ENCODE peak calls at places on chromosomes 12 and 14, in nine cellular contexts. T is endodermal cell, L is body of pancreas, O is GM23338, K is GM12878, U is thoracic aorta, X is ovary, V is H9, D is psoas muscle. Z is an unnamed sample.
A peak's percentile ranks its signal among the peaks of the same experiment; 100 is the strongest.

GRCh38 chr14:83575301-83575700 is 1954.6 kb upstream of the FLRT2 start:
- DNase-seq in T (no peak), L (no peak), O (no peak), K (no peak), U (no peak), X (no peak), V (no peak), D (no peak), Z (no peak)

GRCh38 chr12:85782711-85783110 is 53.5 kb downstream of the RASSF9 start:
- DNase-seq in T (no peak), L (no peak), O (no peak), K (no peak), U (no peak), X (no peak), V (no peak), D (no peak), Z (no peak)

GRCh38 chr12:67151891-67152290 is 117.3 kb upstream of the CAND1 start:
- DNase-seq in T (no peak), L (no peak), O (no peak), K (no peak), U (no peak), X (no peak), V (no peak), D (no peak), Z (no peak)

GRCh38 chr14:74650927-74651686 is 39.1 kb upstream of the LTBP2 start:
- DNase-seq in T (no peak), L (no peak), O (no peak), K (no peak), U (no peak), X (no peak), V (no peak), D (no peak), Z (no peak)

GRCh38 chr14:86574026-86574777 is 1044.3 kb downstream of the FLRT2 start:
- DNase-seq in T (no peak), L (no peak), O (no peak), K (no peak), U (no peak), X (no peak), V (no peak), D (no peak), Z (no peak)

GRCh38 chr14:91845652-91846051 is 21.7 kb downstream of the TC2N start:
- DNase-seq in T (no peak), L (no peak), O (no peak), K (no peak), U (no peak), X (no peak), V (no peak), D (no peak), Z (no peak)

GRCh38 chr14:38662781-38663180 is 406.9 kb upstream of the CLEC14A start:
- DNase-seq in T (no peak), L (no peak), O (no peak), K (no peak), U (no peak), X (no peak), V (no peak), D (no peak), Z (no peak)

GRCh38 chr12:122471324-122472226 is 29.2 kb downstream of the ZCCHC8 start:
- DNase-seq in T (no peak), L (no peak), O (peak; percentile 71), K (no peak), U (no peak), X (no peak), V (no peak), D (no peak), Z (no peak)

GRCh38 chr14:44657688-44658388 is 150.8 kb upstream of the FSCB start:
- DNase-seq in T (peak; percentile 44), L (no peak), O (peak; percentile 63), K (no peak), U (no peak), X (no peak), V (no peak), D (no peak), Z (no peak)

GRCh38 chr12:29580971-29581370 is 83.5 kb upstream of the OVCH1 start:
- DNase-seq in T (no peak), L (no peak), O (no peak), K (no peak), U (no peak), X (no peak), V (no peak), D (no peak), Z (no peak)

GRCh38 chr14:97978336-97978735 is 1181.2 kb downstream of the VRK1 start:
- DNase-seq in T (peak; percentile 92), L (peak; percentile 76), O (peak; percentile 81), K (no peak), U (peak; percentile 38), X (peak; percentile 75), V (peak; percentile 87), D (peak; percentile 85), Z (no peak)

GRCh38 chr14:64190974-64191502 is 103.1 kb downstream of the ESR2 start:
- DNase-seq in T (no peak), L (no peak), O (no peak), K (no peak), U (no peak), X (no peak), V (no peak), D (no peak), Z (no peak)

GRCh38 chr12:91189526-91189925 is 6.9 kb upstream of the DCN start:
- DNase-seq in T (no peak), L (no peak), O (no peak), K (no peak), U (no peak), X (no peak), V (no peak), D (no peak), Z (no peak)

GRCh38 chr14:56963381-56963780 is 153.1 kb upstream of the OTX2 start:
- DNase-seq in T (no peak), L (no peak), O (no peak), K (no peak), U (no peak), X (no peak), V (no peak), D (no peak), Z (no peak)

GRCh38 chr12:30197392-30198047 is 413.8 kb upstream of the TMTC1 start:
- DNase-seq in T (no peak), L (no peak), O (no peak), K (no peak), U (no peak), X (no peak), V (no peak), D (no peak), Z (no peak)

GRCh38 chr14:52325632-52326031 is 11.5 kb downstream of the PTGER2 start:
- DNase-seq in T (no peak), L (no peak), O (no peak), K (no peak), U (no peak), X (no peak), V (no peak), D (no peak), Z (no peak)
- H3K27me3 ChIP-seq in T (no peaks in the 10 kb centered on the region), L (no peaks in the 10 kb centered on the region), O (no peaks in the 10 kb centered on the region), K (no peaks in the 10 kb centered on the region), U (no peaks in the 10 kb centered on the region), X (no peaks in the 10 kb centered on the region), V (no peaks in the 10 kb centered on the region), D (no peaks in the 10 kb centered on the region), Z (no peaks in the 10 kb centered on the region)

GRCh38 chr14:96309907-96310330 is 53.2 kb downstream of the ATG2B start:
- DNase-seq in T (no peak), L (no peak), O (no peak), K (no peak), U (no peak), X (no peak), V (no peak), D (no peak), Z (no peak)

GRCh38 chr14:96303981-96304380 is 48.0 kb downstream of the BDKRB1 start:
- DNase-seq in T (no peak), L (no peak), O (no peak), K (no peak), U (no peak), X (no peak), V (no peak), D (no peak), Z (no peak)

GRCh38 chr14:96309128-96309906 is 53.3 kb downstream of the BDKRB1 start:
- DNase-seq in T (no peak), L (peak; percentile 22), O (no peak), K (no peak), U (no peak), X (no peak), V (no peak), D (no peak), Z (no peak)

GRCh38 chr14:96307434-96307833 is 51.4 kb downstream of the BDKRB1 start:
- DNase-seq in T (no peak), L (no peak), O (peak; percentile 25), K (no peak), U (no peak), X (no peak), V (no peak), D (no peak), Z (no peak)

DNA sequence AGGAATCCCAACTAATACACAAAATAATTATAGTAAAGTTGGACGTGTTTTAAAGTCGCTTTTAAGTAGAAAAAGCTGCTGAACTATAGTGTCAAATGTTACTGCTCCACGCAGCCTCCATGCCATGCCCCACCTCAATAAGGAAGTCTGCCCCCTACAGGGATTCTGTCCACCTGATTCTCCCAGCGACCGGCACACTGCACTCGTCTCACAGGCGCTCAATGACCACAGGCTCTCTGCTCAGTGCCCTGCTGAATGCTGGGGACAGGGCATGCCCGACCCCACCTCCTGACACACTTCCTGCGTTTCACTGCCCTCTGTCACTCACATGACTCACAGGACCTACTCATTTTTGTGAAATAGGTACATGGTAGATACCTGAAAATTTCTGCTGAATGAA is 48.9 kb downstream of the BDKRB1 start:
- DNase-seq in T (peak; percentile 86), L (no peak), O (peak; percentile 81), K (no peak), U (no peak), X (no peak), V (peak; percentile 87), D (no peak), Z (no peak)
- TF ChIP-seq CTCF in T (peak; percentile 78), L (no peak), O (peak; percentile 53), K (no peak), U (no peak), X (no peak), V (peak; percentile 65), D (no peak), Z (peak; percentile 16)

GRCh38 chr14:36652542-36653201 is 9.0 kb upstream of the PAX9 start:
- DNase-seq in T (no peak), L (no peak), O (no peak), K (no peak), U (no peak), X (no peak), V (no peak), D (no peak), Z (no peak)
- H3K27me3 ChIP-seq in T (peaks cover 100% of the 10 kb centered on the region), L (no peaks in the 10 kb centered on the region), O (peaks cover 100% of the 10 kb centered on the region), K (no peaks in the 10 kb centered on the region), U (peaks cover 23% of the 10 kb centered on the region), X (peaks cover 3% of the 10 kb centered on the region), V (peaks cover 93% of the 10 kb centered on the region), D (peaks cover 100% of the 10 kb centered on the region), Z (peaks cover 1% of the 10 kb centered on the region)

GRCh38 chr14:106222736-106223135 is 696.4 kb downstream of the TMEM121 start:
- DNase-seq in T (no peak), L (no peak), O (no peak), K (no peak), U (no peak), X (no peak), V (no peak), D (no peak), Z (no peak)

GRCh38 chr14:106228541-106229158 is 702.3 kb downstream of the TMEM121 start:
- DNase-seq in T (no peak), L (no peak), O (no peak), K (no peak), U (no peak), X (no peak), V (no peak), D (no peak), Z (no peak)

GRCh38 chr14:106227793-106228192 is 701.4 kb downstream of the TMEM121 start:
- DNase-seq in T (no peak), L (no peak), O (no peak), K (no peak), U (no peak), X (no peak), V (no peak), D (no peak), Z (no peak)

GRCh38 chr14:106224694-106224971 is 698.2 kb downstream of the TMEM121 start:
- DNase-seq in T (no peak), L (no peak), O (no peak), K (no peak), U (no peak), X (no peak), V (no peak), D (no peak), Z (no peak)
- TF ChIP-seq CTCF in T (no peak), L (no peak), O (no peak), K (no peak), U (no peak), X (no peak), V (no peak), D (no peak), Z (no peak)

Z was measured in GM06990.